ENCODE peak calls at places on chromosomes 1 and 21, in four cellular contexts. D, G, J and O are unnamed samples.
A peak's percentile ranks its signal among the peaks of the same experiment; 100 is the strongest.

GRCh38 chr21:45448810-45449657 is 44.1 kb downstream of the COL18A1 start:
- DNase-seq in J (no peak), G (no peak), D (no peak), O (no peak)

GRCh38 chr1:62407398-62408009 is 29.3 kb upstream of the USP1 start:
- DNase-seq in J (no peak), D (no peak), G (peak; percentile 84), O (no peak)

GRCh38 chr1:94276900-94277581 is 39.7 kb upstream of the ARHGAP29 start:
- DNase-seq in D (no peak), G (no peak), J (no peak), O (no peak)

GRCh38 chr1:191517826-191518225 is 640.4 kb upstream of the RGS18 start:
- DNase-seq in D (no peak), G (no peak), J (no peak), O (no peak)

GRCh38 chr1:41135196-41135947 is 106.7 kb downstream of the SCMH1 start:
- DNase-seq in J (no peak), G (peak; percentile 10), D (no peak), O (no peak)

GRCh38 chr1:65825736-65826135 is 33.0 kb downstream of the PDE4B start:
- DNase-seq in J (no peak), D (no peak), G (no peak), O (peak; percentile 41)

GRCh38 chr21:31248598-31248997 is 95.5 kb downstream of the TIAM1 start:
- DNase-seq in G (no peak), J (no peak), D (no peak), O (no peak)

GRCh38 chr1:912740-913301 is 10.9 kb upstream of the SAMD11 start:
- DNase-seq in J (no peak), G (peak; percentile 83), D (no peak), O (no peak)

GRCh38 chr1:183515002-183515689 is 42.8 kb downstream of the SMG7 start:
- DNase-seq in D (peak; percentile 47), G (no peak), J (no peak), O (peak; percentile 59)

GRCh38 chr1:112937495-112937894 is 18.5 kb downstream of the SLC16A1 start:
- DNase-seq in D (no peak), G (peak; percentile 34), J (no peak), O (no peak)

GRCh38 chr1:246151796-246152434 is 355.2 kb downstream of the SMYD3 start:
- DNase-seq in D (no peak), G (peak; percentile 50), J (no peak), O (no peak)

GRCh38 chr1:35524106-35524505 is 33.1 kb downstream of the KIAA0319L start:
- DNase-seq in D (no peak), G (peak; percentile 62), J (no peak), O (no peak)

GRCh38 chr1:11688506-11688905 is 3.0 kb upstream of the DRAXIN start:
- DNase-seq in G (no peak), D (no peak), J (no peak), O (no peak)

GRCh38 chr1:111199881-111200801 is at the start of gene DENND2D:
- DNase-seq in D (no peak), J (peak; percentile 88), G (no peak), O (no peak)

GRCh38 chr1:941588-942383 is 17.3 kb downstream of the NOC2L start:
- DNase-seq in D (peak; percentile 96), G (peak; percentile 74), J (peak; percentile 73), O (no peak)

GRCh38 chr1:7495894-7496293 is 275.2 kb upstream of the VAMP3 start:
- DNase-seq in D (no peak), G (no peak), J (no peak), O (no peak)

GRCh38 chr1:15111597-15111996 is 42.0 kb upstream of the TMEM51 start:
- DNase-seq in J (no peak), G (no peak), D (no peak), O (no peak)

GRCh38 chr1:168739908-168740307 is 10.9 kb upstream of the DPT start:
- DNase-seq in J (no peak), D (no peak), G (no peak), O (no peak)

GRCh38 chr1:204448321-204448964 is 36.8 kb upstream of the PPP1R15B start:
- DNase-seq in G (no peak), J (peak; percentile 68), D (no peak), O (no peak)

GRCh38 chr1:22282281-22282970 is 139.5 kb upstream of the WNT4 start:
- DNase-seq in G (no peak), J (peak; percentile 17), D (no peak), O (no peak)

GRCh38 chr1:20329793-20330542 is 39.3 kb downstream of the VWA5B1 start:
- DNase-seq in D (no peak), G (peak; percentile 55), J (no peak), O (no peak)

GRCh38 chr21:35178098-35178497 is 129.0 kb upstream of the RUNX1 start:
- DNase-seq in D (no peak), J (no peak), G (no peak), O (no peak)

GRCh38 chr1:15180945-15181523 is 27.5 kb downstream of the TMEM51 start:
- DNase-seq in D (no peak), J (no peak), G (no peak), O (no peak)

GRCh38 chr1:56797079-56797685 is 22.0 kb downstream of the FYB2 start:
- DNase-seq in D (no peak), J (no peak), G (no peak), O (no peak)

GRCh38 chr1:160544647-160545046 is 21.6 kb upstream of the SLAMF6 start:
- DNase-seq in J (no peak), D (no peak), G (peak; percentile 39), O (no peak)

GRCh38 chr1:168893359-168893791 is 164.4 kb upstream of the DPT start:
- DNase-seq in D (peak; percentile 73), J (no peak), G (no peak), O (no peak)

GRCh38 chr21:43890042-43890441 is 25.0 kb downstream of the AGPAT3 start:
- DNase-seq in G (peak; percentile 80), D (no peak), J (no peak), O (no peak)

GRCh38 chr1:2867087-2867425 is 65.6 kb upstream of the TTC34 start:
- DNase-seq in J (no peak), G (no peak), D (no peak), O (no peak)

GRCh38 chr1:156491151-156491949 is 9.2 kb downstream of the MEF2D start:
- DNase-seq in J (no peak), D (no peak), G (no peak), O (no peak)

GRCh38 chr1:95232646-95233320 is 1.2 kb upstream of the RWDD3 start:
- DNase-seq in J (no peak), D (no peak), G (no peak), O (no peak)

GRCh38 chr1:114037952-114038867 is 58.9 kb downstream of the OLFML3 start:
- DNase-seq in D (no peak), G (peak; percentile 60), J (no peak), O (no peak)

GRCh38 chr1:154405762-154406571 is 824 bp downstream of the IL6R start:
- DNase-seq in D (peak; percentile 95), J (peak; percentile 77), G (peak; percentile 56), O (no peak)

GRCh38 chr21:46054447-46054846 is 43.5 kb upstream of the COL6A2 start:
- DNase-seq in J (no peak), D (peak; percentile 99), G (peak; percentile 52), O (no peak)

GRCh38 chr21:42278750-42279149 is 36.5 kb downstream of the TFF3 start:
- DNase-seq in J (no peak), G (no peak), D (no peak), O (no peak)

GRCh38 chr1:26237230-26237966 is 3.4 kb downstream of the CEP85 start:
- DNase-seq in G (no peak), D (no peak), J (no peak), O (no peak)

GRCh38 chr1:112995890-112996289 is 39.9 kb upstream of the SLC16A1 start:
- DNase-seq in D (no peak), G (no peak), J (no peak), O (no peak)

GRCh38 chr1:187928717-187929116 is 1100.0 kb downstream of the PLA2G4A start:
- DNase-seq in G (no peak), J (no peak), D (no peak), O (no peak)

DNA sequence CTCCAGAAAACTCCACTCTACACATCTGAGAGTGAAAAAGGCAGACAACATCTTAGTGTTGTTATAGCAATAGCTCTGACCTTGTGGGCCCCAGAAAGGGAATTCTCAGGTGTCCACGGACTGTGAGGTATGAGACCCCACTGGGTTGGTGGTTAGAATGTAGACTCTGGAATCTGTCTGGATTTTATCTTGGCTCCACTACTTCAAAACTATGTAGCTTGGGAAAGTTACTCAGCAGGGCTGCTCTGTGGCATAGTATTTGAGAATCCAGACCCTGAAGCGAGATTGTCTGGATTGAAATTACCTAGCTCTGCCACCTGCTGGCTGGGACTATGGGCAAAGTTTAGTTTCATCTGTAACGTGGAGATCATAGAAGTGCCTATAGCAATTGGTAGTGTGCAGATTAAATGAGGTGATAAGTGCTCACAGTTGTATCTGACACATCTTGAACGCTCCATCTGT is 25.8 kb downstream of the PRDM2 start:
- DNase-seq in J (peak; percentile 40), G (peak; percentile 51), D (peak; percentile 16), O (no peak)
- H3K27me3 ChIP-seq in J (no peaks in the 10 kb centered on the region), G (peaks cover 68% of the 10 kb centered on the region), D (no peaks in the 10 kb centered on the region), O (no peaks in the 10 kb centered on the region)

GRCh38 chr1:157539568-157539967 is 12.7 kb downstream of the FCRL5 start:
- DNase-seq in J (no peak), D (no peak), G (no peak), O (no peak)
- H3K4me3 ChIP-seq in J (no peak overlapping the region), D (no peak overlapping the region), G (no peak overlapping the region), O (no peak overlapping the region)

GRCh38 chr1:181607524-181607923 is 124.2 kb downstream of the CACNA1E start:
- DNase-seq in G (no peak), J (no peak), D (no peak), O (no peak)
- H3K27me3 ChIP-seq in G (no peaks in the 10 kb centered on the region), J (no peaks in the 10 kb centered on the region), D (peaks cover 5% of the 10 kb centered on the region), O (no peaks in the 10 kb centered on the region)

DNA sequence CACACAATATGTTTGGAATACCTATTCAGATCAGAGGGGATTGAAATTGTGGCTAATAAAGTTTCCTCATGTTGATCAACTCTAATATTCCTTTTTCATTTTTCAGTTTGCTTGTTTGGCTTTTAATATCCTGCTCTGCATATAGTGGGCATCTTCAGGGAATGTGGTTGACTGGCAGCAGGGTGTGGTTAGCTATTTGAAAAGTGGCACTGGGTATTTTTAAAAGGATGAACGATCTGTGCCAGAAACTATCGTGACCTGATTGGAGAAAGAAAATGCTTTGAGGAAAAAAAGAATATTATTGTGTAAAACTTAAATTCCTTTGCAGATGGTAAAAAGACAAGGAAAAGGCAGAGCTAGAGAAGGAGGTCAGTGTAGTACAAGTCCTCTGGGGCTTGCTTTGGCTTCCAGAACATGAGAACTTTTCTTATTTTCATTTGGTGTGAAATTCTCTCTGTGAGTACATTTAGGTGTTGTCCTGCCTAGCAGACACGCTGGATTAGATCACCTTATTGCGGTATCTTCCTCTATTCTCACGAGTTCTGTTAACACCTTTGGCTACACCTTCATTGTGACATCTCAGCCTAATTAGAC is 329.7 kb upstream of the SNX7 start:
- DNase-seq in D (no peak), G (no peak), J (no peak), O (no peak)
- H3K4me3 ChIP-seq in D (no peak overlapping the region), G (no peak overlapping the region), J (no peak overlapping the region), O (no peak overlapping the region)

DNA sequence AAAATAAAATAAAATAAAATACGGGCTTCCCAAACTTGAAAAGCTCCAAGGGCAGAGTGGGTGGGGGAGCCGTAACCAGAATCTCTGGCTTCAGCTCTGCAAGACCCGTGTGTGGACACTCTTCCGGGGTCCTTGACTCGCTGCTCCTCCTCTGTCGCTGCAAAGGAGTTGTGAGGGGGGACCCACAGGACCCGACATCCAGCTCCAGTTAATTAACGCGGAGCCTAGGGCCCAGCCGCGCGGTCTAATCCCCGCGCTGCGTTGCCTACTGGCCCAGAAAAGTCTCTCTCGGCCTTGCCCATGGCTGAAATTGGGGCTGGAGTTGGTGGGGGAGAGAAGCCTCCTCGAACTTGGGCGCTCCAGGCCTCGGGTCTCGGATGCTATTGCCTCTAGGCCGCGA is 1.8 kb downstream of the LMX1A start:
- DNase-seq in G (peak; percentile 45), D (no peak), J (no peak), O (no peak)
- H3K27me3 ChIP-seq in G (peaks cover 99% of the 10 kb centered on the region), D (peaks cover 5% of the 10 kb centered on the region), J (peaks cover 76% of the 10 kb centered on the region), O (peaks cover 34% of the 10 kb centered on the region)